ENCODE peak calls at places on chromosome 18, in seven cellular contexts. One of them, this sample, is unnamed.

GRCh38 chr18:70419526-70419925 is 130.7 kb downstream of the SOCS6 start:
- DNase-seq in activated T-helper 1 cell treated with anti-CD3 and anti-CD28 coated beads, Interleukin-2, amount 50 U/mL, for 16 hours: no peak
- DNase-seq in endothelial cell: no peak
- DNase-seq in GM03348: peak; percentile 45
- DNase-seq in HTR-8/SVneo: no peak
- DNase-seq in GDM1: no peak
- DNase-seq in HFFc6: peak; percentile 73
- DNase-seq in this sample: peak; percentile 87

GRCh38 chr18:8217041-8217564 is 392.1 kb upstream of the RAB12 start:
- DNase-seq in activated T-helper 1 cell treated with anti-CD3 and anti-CD28 coated beads, Interleukin-2, amount 50 U/mL, for 16 hours: no peak
- DNase-seq in endothelial cell: no peak
- DNase-seq in GM03348: no peak
- DNase-seq in HTR-8/SVneo: no peak
- DNase-seq in GDM1: no peak
- DNase-seq in HFFc6: no peak
- DNase-seq in this sample: peak; percentile 62

GRCh38 chr18:31070206-31070605 is 27.7 kb upstream of the DSC3 start:
- DNase-seq in activated T-helper 1 cell treated with anti-CD3 and anti-CD28 coated beads, Interleukin-2, amount 50 U/mL, for 16 hours: no peak
- DNase-seq in endothelial cell: no peak
- DNase-seq in GM03348: no peak
- DNase-seq in HTR-8/SVneo: no peak
- DNase-seq in GDM1: no peak
- DNase-seq in HFFc6: no peak
- DNase-seq in this sample: peak; percentile 11

GRCh38 chr18:13268035-13268700 is 49.6 kb downstream of the LDLRAD4 start:
- DNase-seq in activated T-helper 1 cell treated with anti-CD3 and anti-CD28 coated beads, Interleukin-2, amount 50 U/mL, for 16 hours: no peak
- DNase-seq in endothelial cell: no peak
- DNase-seq in GM03348: peak; percentile 58
- DNase-seq in HTR-8/SVneo: no peak
- DNase-seq in GDM1: no peak
- DNase-seq in HFFc6: no peak
- DNase-seq in this sample: peak; percentile 53

GRCh38 chr18:54881229-54881753 is 53.0 kb downstream of the RAB27B start:
- DNase-seq in activated T-helper 1 cell treated with anti-CD3 and anti-CD28 coated beads, Interleukin-2, amount 50 U/mL, for 16 hours: no peak
- DNase-seq in endothelial cell: no peak
- DNase-seq in GM03348: no peak
- DNase-seq in HTR-8/SVneo: no peak
- DNase-seq in GDM1: no peak
- DNase-seq in HFFc6: no peak
- DNase-seq in this sample: no peak

GRCh38 chr18:75752864-75753263 is 325.4 kb upstream of the SMIM21 start:
- DNase-seq in activated T-helper 1 cell treated with anti-CD3 and anti-CD28 coated beads, Interleukin-2, amount 50 U/mL, for 16 hours: no peak
- DNase-seq in endothelial cell: no peak
- DNase-seq in GM03348: no peak
- DNase-seq in HTR-8/SVneo: no peak
- DNase-seq in GDM1: no peak
- DNase-seq in HFFc6: no peak
- DNase-seq in this sample: no peak

GRCh38 chr18:13676499-13676898 is 49.9 kb downstream of the FAM210A start:
- DNase-seq in activated T-helper 1 cell treated with anti-CD3 and anti-CD28 coated beads, Interleukin-2, amount 50 U/mL, for 16 hours: no peak
- DNase-seq in endothelial cell: no peak
- DNase-seq in GM03348: no peak
- DNase-seq in HTR-8/SVneo: no peak
- DNase-seq in GDM1: no peak
- DNase-seq in HFFc6: no peak
- DNase-seq in this sample: no peak

GRCh38 chr18:36856815-36857214 is 27.9 kb downstream of the KIAA1328 start:
- DNase-seq in activated T-helper 1 cell treated with anti-CD3 and anti-CD28 coated beads, Interleukin-2, amount 50 U/mL, for 16 hours: no peak
- DNase-seq in endothelial cell: no peak
- DNase-seq in GM03348: no peak
- DNase-seq in HTR-8/SVneo: no peak
- DNase-seq in GDM1: no peak
- DNase-seq in HFFc6: no peak
- DNase-seq in this sample: no peak

GRCh38 chr18:12645751-12646203 is 12.1 kb downstream of the SPIRE1 start:
- DNase-seq in activated T-helper 1 cell treated with anti-CD3 and anti-CD28 coated beads, Interleukin-2, amount 50 U/mL, for 16 hours: no peak
- DNase-seq in endothelial cell: no peak
- DNase-seq in GM03348: no peak
- DNase-seq in HTR-8/SVneo: no peak
- DNase-seq in GDM1: no peak
- DNase-seq in HFFc6: no peak
- DNase-seq in this sample: peak; percentile 34

GRCh38 chr18:47710451-47710850 is 220.0 kb downstream of the SMAD2 start:
- DNase-seq in activated T-helper 1 cell treated with anti-CD3 and anti-CD28 coated beads, Interleukin-2, amount 50 U/mL, for 16 hours: no peak
- DNase-seq in endothelial cell: no peak
- DNase-seq in GM03348: no peak
- DNase-seq in HTR-8/SVneo: no peak
- DNase-seq in GDM1: no peak
- DNase-seq in HFFc6: no peak
- DNase-seq in this sample: no peak

GRCh38 chr18:61651880-61652268 is 240.9 kb downstream of the RNF152 start:
- DNase-seq in activated T-helper 1 cell treated with anti-CD3 and anti-CD28 coated beads, Interleukin-2, amount 50 U/mL, for 16 hours: no peak
- DNase-seq in endothelial cell: no peak
- DNase-seq in GM03348: no peak
- DNase-seq in HTR-8/SVneo: no peak
- DNase-seq in GDM1: no peak
- DNase-seq in HFFc6: no peak
- DNase-seq in this sample: no peak